ENCODE peak calls at places on chromosomes 2 and 18, in six cellular contexts. One of them, this sample, is unnamed.

GRCh38 chr2:39851691-39852110 is 72.6 kb upstream of the THUMPD2 start:
- DNase-seq in MM.1S: peak; percentile 63
- DNase-seq in PC-9: no peak
- DNase-seq in GM12865: peak; percentile 28
- DNase-seq in endothelial cell of umbilical vein: no peak
- DNase-seq in AG10803: peak; percentile 96
- DNase-seq in this sample: peak; percentile 30

GRCh38 chr2:72744049-72744448 is 81.8 kb downstream of the EXOC6B start:
- DNase-seq in AG10803: peak; percentile 57
- DNase-seq in GM12865: no peak
- DNase-seq in PC-9: no peak
- DNase-seq in MM.1S: no peak
- DNase-seq in endothelial cell of umbilical vein: peak; percentile 47
- DNase-seq in this sample: no peak

GRCh38 chr18:55500316-55501086 is 87.5 kb downstream of the TCF4 start:
- DNase-seq in PC-9: no peak
- DNase-seq in endothelial cell of umbilical vein: peak; percentile 92
- DNase-seq in MM.1S: no peak
- DNase-seq in GM12865: no peak
- DNase-seq in AG10803: peak; percentile 90
- DNase-seq in this sample: no peak

GRCh38 chr2:138752231-138752956 is 27.8 kb downstream of the NXPH2 start:
- DNase-seq in AG10803: no peak
- DNase-seq in MM.1S: no peak
- DNase-seq in PC-9: peak; percentile 53
- DNase-seq in GM12865: no peak
- DNase-seq in endothelial cell of umbilical vein: no peak
- DNase-seq in this sample: no peak

GRCh38 chr2:120716641-120717585 is 18.8 kb upstream of the GLI2 start:
- DNase-seq in GM12865: no peak
- DNase-seq in AG10803: no peak
- DNase-seq in PC-9: no peak
- DNase-seq in MM.1S: no peak
- DNase-seq in endothelial cell of umbilical vein: no peak
- DNase-seq in this sample: no peak

GRCh38 chr18:22983175-22983574 is 50.0 kb downstream of the RBBP8 start:
- DNase-seq in MM.1S: peak; percentile 36
- DNase-seq in endothelial cell of umbilical vein: peak; percentile 68
- DNase-seq in PC-9: no peak
- DNase-seq in AG10803: peak; percentile 69
- DNase-seq in GM12865: peak; percentile 24
- DNase-seq in this sample: peak; percentile 23

GRCh38 chr2:15798716-15799431 is 141.5 kb upstream of the MYCN start:
- DNase-seq in PC-9: no peak
- DNase-seq in GM12865: no peak
- DNase-seq in endothelial cell of umbilical vein: no peak
- DNase-seq in MM.1S: no peak
- DNase-seq in AG10803: no peak
- DNase-seq in this sample: no peak

GRCh38 chr2:10915236-10915635 is 3.5 kb downstream of the KCNF1 start:
- DNase-seq in AG10803: no peak
- DNase-seq in MM.1S: no peak
- DNase-seq in PC-9: no peak
- DNase-seq in GM12865: no peak
- DNase-seq in endothelial cell of umbilical vein: no peak
- DNase-seq in this sample: no peak

GRCh38 chr2:174522553-174522952 is 35.7 kb upstream of the GPR155 start:
- DNase-seq in GM12865: peak; percentile 13
- DNase-seq in PC-9: no peak
- DNase-seq in MM.1S: no peak
- DNase-seq in AG10803: peak; percentile 12
- DNase-seq in endothelial cell of umbilical vein: peak; percentile 14
- DNase-seq in this sample: peak; percentile 18

GRCh38 chr18:56257215-56257614 is 381.2 kb downstream of the TXNL1 start:
- DNase-seq in GM12865: peak; percentile 59
- DNase-seq in PC-9: no peak
- DNase-seq in MM.1S: peak; percentile 18
- DNase-seq in AG10803: peak; percentile 86
- DNase-seq in endothelial cell of umbilical vein: peak; percentile 42
- DNase-seq in this sample: no peak

GRCh38 chr18:22466608-22467390 is 49.1 kb upstream of the CTAGE1 start:
- DNase-seq in endothelial cell of umbilical vein: peak; percentile 42
- DNase-seq in MM.1S: no peak
- DNase-seq in PC-9: peak; percentile 57
- DNase-seq in GM12865: no peak
- DNase-seq in AG10803: peak; percentile 86
- DNase-seq in this sample: no peak

GRCh38 chr2:203824057-203824456 is 43.5 kb upstream of the CTLA4 start:
- DNase-seq in GM12865: no peak
- DNase-seq in endothelial cell of umbilical vein: no peak
- DNase-seq in PC-9: no peak
- DNase-seq in MM.1S: no peak
- DNase-seq in AG10803: no peak
- DNase-seq in this sample: no peak

GRCh38 chr2:120868366-120868765 is 132.7 kb downstream of the GLI2 start:
- DNase-seq in GM12865: no peak
- DNase-seq in AG10803: no peak
- DNase-seq in PC-9: no peak
- DNase-seq in MM.1S: no peak
- DNase-seq in endothelial cell of umbilical vein: no peak
- DNase-seq in this sample: no peak

GRCh38 chr18:46772396-46772795 is 15.5 kb upstream of the ST8SIA5 start:
- DNase-seq in endothelial cell of umbilical vein: no peak
- DNase-seq in AG10803: no peak
- DNase-seq in GM12865: no peak
- DNase-seq in PC-9: no peak
- DNase-seq in MM.1S: no peak
- DNase-seq in this sample: no peak

GRCh38 chr2:1727796-1728474 is 16.4 kb downstream of the PXDN start:
- DNase-seq in MM.1S: no peak
- DNase-seq in AG10803: no peak
- DNase-seq in endothelial cell of umbilical vein: no peak
- DNase-seq in GM12865: no peak
- DNase-seq in PC-9: no peak
- DNase-seq in this sample: no peak

GRCh38 chr2:121532894-121533293 is 2.2 kb downstream of the RNU4ATAC start:
- DNase-seq in PC-9: peak; percentile 9
- DNase-seq in endothelial cell of umbilical vein: no peak
- DNase-seq in MM.1S: peak; percentile 88
- DNase-seq in AG10803: no peak
- DNase-seq in GM12865: peak; percentile 42
- DNase-seq in this sample: no peak

GRCh38 chr2:177724398-177725287 is 332.1 kb downstream of the AGPS start:
- DNase-seq in endothelial cell of umbilical vein: peak; percentile 89
- DNase-seq in MM.1S: peak; percentile 58
- DNase-seq in AG10803: peak; percentile 40
- DNase-seq in GM12865: peak; percentile 57
- DNase-seq in PC-9: peak; percentile 61
- DNase-seq in this sample: peak; percentile 35

GRCh38 chr18:79321625-79322024 is 74.1 kb upstream of the NFATC1 start:
- DNase-seq in AG10803: peak; percentile 51
- DNase-seq in MM.1S: no peak
- DNase-seq in GM12865: no peak
- DNase-seq in PC-9: no peak
- DNase-seq in endothelial cell of umbilical vein: no peak
- DNase-seq in this sample: no peak

GRCh38 chr2:100919316-100919715 is 82.8 kb upstream of the RPL31 start:
- DNase-seq in endothelial cell of umbilical vein: no peak
- DNase-seq in AG10803: no peak
- DNase-seq in PC-9: no peak
- DNase-seq in MM.1S: no peak
- DNase-seq in GM12865: no peak
- DNase-seq in this sample: peak; percentile 38

GRCh38 chr2:216279011-216279410 is 93.3 kb downstream of the MARCHF4 start:
- DNase-seq in MM.1S: no peak
- DNase-seq in AG10803: peak; percentile 44
- DNase-seq in endothelial cell of umbilical vein: peak; percentile 12
- DNase-seq in PC-9: no peak
- DNase-seq in GM12865: no peak
- DNase-seq in this sample: no peak

GRCh38 chr2:216279459-216279858 is 92.8 kb downstream of the MARCHF4 start:
- DNase-seq in MM.1S: no peak
- DNase-seq in endothelial cell of umbilical vein: no peak
- DNase-seq in AG10803: peak; percentile 77
- DNase-seq in GM12865: no peak
- DNase-seq in PC-9: no peak
- DNase-seq in this sample: no peak

GRCh38 chr2:216275890-216276289 is 96.4 kb downstream of the MARCHF4 start:
- DNase-seq in GM12865: no peak
- DNase-seq in endothelial cell of umbilical vein: no peak
- DNase-seq in AG10803: no peak
- DNase-seq in PC-9: no peak
- DNase-seq in MM.1S: no peak
- DNase-seq in this sample: no peak

GRCh38 chr2:216274194-216274593 is 98.1 kb downstream of the MARCHF4 start:
- DNase-seq in AG10803: peak; percentile 63
- DNase-seq in MM.1S: no peak
- DNase-seq in PC-9: no peak
- DNase-seq in GM12865: no peak
- DNase-seq in endothelial cell of umbilical vein: no peak
- DNase-seq in this sample: no peak
- TF ChIP-seq CTCF in AG10803: peak; percentile 43
- TF ChIP-seq CTCF in MM.1S: no peak
- TF ChIP-seq CTCF in PC-9: no peak
- TF ChIP-seq CTCF in GM12865: no peak
- TF ChIP-seq CTCF in endothelial cell of umbilical vein: no peak
- TF ChIP-seq CTCF in this sample: no peak

DNA sequence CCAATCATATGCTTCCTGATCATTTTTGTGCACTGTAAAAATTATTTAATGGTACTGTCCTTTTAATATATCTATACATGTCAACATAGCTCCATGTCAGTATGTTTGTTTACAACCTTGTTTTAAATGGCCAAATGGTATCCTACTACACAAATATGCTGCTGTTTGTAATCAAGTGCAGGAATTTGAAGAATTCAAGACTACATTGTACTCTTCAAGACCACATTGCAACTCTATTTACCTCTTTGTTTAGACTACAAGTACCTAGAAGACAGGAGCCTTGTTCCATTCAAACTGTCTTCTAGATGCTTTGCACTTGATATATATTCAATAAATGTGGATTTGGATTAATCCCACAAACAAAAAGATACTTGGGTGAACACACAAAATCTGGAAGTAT is 41.7 kb downstream of the CNTNAP5 start:
- DNase-seq in MM.1S: no peak
- DNase-seq in GM12865: no peak
- DNase-seq in AG10803: no peak
- DNase-seq in PC-9: no peak
- DNase-seq in endothelial cell of umbilical vein: no peak
- DNase-seq in this sample: no peak
- TF ChIP-seq CTCF in MM.1S: no peak
- TF ChIP-seq CTCF in GM12865: no peak
- TF ChIP-seq CTCF in AG10803: no peak
- TF ChIP-seq CTCF in PC-9: no peak
- TF ChIP-seq CTCF in endothelial cell of umbilical vein: no peak
- TF ChIP-seq CTCF in this sample: no peak

GRCh38 chr2:66496680-66497420 is 61.9 kb downstream of the MEIS1 start:
- DNase-seq in MM.1S: no peak
- DNase-seq in endothelial cell of umbilical vein: no peak
- DNase-seq in PC-9: no peak
- DNase-seq in AG10803: peak; percentile 21
- DNase-seq in GM12865: no peak
- DNase-seq in this sample: no peak

GRCh38 chr2:66494708-66495107 is 59.8 kb downstream of the MEIS1 start:
- DNase-seq in AG10803: peak; percentile 82
- DNase-seq in endothelial cell of umbilical vein: no peak
- DNase-seq in GM12865: no peak
- DNase-seq in PC-9: peak; percentile 58
- DNase-seq in MM.1S: no peak
- DNase-seq in this sample: no peak

GRCh38 chr2:66497706-66498596 is 63.0 kb downstream of the MEIS1 start:
- DNase-seq in endothelial cell of umbilical vein: no peak
- DNase-seq in GM12865: no peak
- DNase-seq in MM.1S: no peak
- DNase-seq in AG10803: no peak
- DNase-seq in PC-9: no peak
- DNase-seq in this sample: no peak

GRCh38 chr2:66498597-66498910 is 63.6 kb downstream of the MEIS1 start:
- DNase-seq in AG10803: no peak
- DNase-seq in endothelial cell of umbilical vein: no peak
- DNase-seq in PC-9: no peak
- DNase-seq in MM.1S: no peak
- DNase-seq in GM12865: no peak
- DNase-seq in this sample: no peak

DNA sequence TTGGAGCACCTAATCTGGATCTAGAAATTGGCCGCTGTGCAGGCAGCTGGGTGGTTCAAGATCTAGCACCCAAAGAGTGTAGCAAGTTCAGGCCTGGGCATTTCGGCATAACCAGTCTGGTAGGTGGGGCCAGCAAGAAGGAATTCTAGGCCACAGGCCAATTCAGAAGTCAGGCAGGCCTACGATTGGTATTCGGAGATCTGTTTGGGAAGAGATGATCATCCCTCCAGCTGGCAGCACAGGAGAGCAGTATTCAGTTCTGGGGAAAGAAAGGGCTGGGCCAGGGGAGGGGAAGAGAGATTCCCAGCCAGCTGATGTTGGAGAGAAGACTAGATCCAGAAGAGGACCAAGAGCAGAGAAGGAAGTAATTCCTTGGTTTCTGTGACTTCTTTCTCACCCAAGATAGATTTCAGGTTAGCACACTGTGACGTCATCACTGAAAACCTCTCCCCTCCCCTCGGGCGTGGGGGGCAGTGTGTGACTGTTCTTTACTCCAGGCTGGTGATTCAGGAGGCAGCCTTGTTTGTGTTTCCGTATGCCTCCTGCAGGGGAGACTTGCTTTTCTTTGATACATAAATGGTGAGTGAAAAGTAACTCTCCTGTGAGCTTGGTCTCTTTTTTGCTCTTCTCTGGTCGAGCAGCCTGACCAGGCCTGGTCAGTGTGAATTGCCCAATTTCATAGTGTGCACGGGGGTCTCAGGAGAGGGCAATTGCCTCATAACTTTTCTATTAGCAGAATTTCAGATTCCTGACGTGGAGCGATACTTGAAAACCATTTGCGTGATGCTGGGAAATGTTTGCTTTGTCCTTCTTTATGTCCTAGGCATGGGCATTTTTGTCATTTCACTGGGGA is 61.1 kb downstream of the MEIS1 start:
- DNase-seq in GM12865: no peak
- DNase-seq in endothelial cell of umbilical vein: peak; percentile 26
- DNase-seq in MM.1S: no peak
- DNase-seq in PC-9: peak; percentile 89
- DNase-seq in AG10803: peak; percentile 81
- DNase-seq in this sample: no peak
- TF ChIP-seq CTCF in GM12865: no peak
- TF ChIP-seq CTCF in endothelial cell of umbilical vein: no peak
- TF ChIP-seq CTCF in MM.1S: no peak
- TF ChIP-seq CTCF in PC-9: peak; percentile 55
- TF ChIP-seq CTCF in AG10803: peak; percentile 43
- TF ChIP-seq CTCF in this sample: no peak

DNA sequence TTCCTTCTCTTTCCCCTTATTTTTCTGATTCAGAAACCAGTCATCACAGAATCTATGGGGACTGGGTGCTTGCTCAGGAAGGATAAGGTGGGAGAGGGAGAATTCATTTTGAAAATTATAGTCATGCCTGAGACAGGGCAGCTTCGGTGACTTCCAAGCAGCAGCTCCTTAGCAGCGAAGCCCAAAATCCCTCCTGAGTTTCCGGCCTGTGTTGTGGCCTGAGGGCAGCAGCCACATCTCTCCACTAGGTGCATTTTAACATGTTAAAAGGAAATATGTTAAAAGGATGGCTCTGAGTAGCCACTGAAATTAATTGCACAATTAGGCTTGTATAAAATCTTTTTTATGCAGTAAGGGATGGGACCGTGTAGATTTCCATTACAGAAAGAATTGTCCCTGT is 207.0 kb upstream of the RAB12 start:
- DNase-seq in AG10803: no peak
- DNase-seq in PC-9: no peak
- DNase-seq in MM.1S: no peak
- DNase-seq in endothelial cell of umbilical vein: no peak
- DNase-seq in GM12865: no peak
- DNase-seq in this sample: no peak
- TF ChIP-seq CTCF in AG10803: no peak
- TF ChIP-seq CTCF in PC-9: no peak
- TF ChIP-seq CTCF in MM.1S: no peak
- TF ChIP-seq CTCF in endothelial cell of umbilical vein: no peak
- TF ChIP-seq CTCF in GM12865: no peak
- TF ChIP-seq CTCF in this sample: no peak

This sample was measured in GM13976.